ENCODE peak calls at places on chromosomes 4 and X, in four cellular contexts. One of them, this sample, is unnamed.

GRCh38 chr4:122531514-122531913 is 75.0 kb upstream of the IL2 start:
- DNase-seq in stimulated activated CD4-positive, alpha-beta T cell treated with anti-CD3 and anti-CD28 coated beads, TNF-alpha, amount 100 ng/mL, for 48 hours: no peak
- DNase-seq in effector memory CD4-positive, alpha-beta T cell: no peak
- DNase-seq in stimulated activated CD8-positive, alpha-beta memory T cell treated with anti-CD3 and anti-CD28 coated beads, Interleukin-7, amount 100 ng/mL, for 1 hour: no peak
- DNase-seq in this sample: no peak

GRCh38 chr4:17197070-17197469 is 298.6 kb upstream of the LDB2 start:
- DNase-seq in stimulated activated CD4-positive, alpha-beta T cell treated with anti-CD3 and anti-CD28 coated beads, TNF-alpha, amount 100 ng/mL, for 48 hours: no peak
- DNase-seq in effector memory CD4-positive, alpha-beta T cell: no peak
- DNase-seq in stimulated activated CD8-positive, alpha-beta memory T cell treated with anti-CD3 and anti-CD28 coated beads, Interleukin-7, amount 100 ng/mL, for 1 hour: no peak
- DNase-seq in this sample: no peak

GRCh38 chr4:89482926-89483595 is 175.5 kb upstream of the GPRIN3 start:
- DNase-seq in stimulated activated CD4-positive, alpha-beta T cell treated with anti-CD3 and anti-CD28 coated beads, TNF-alpha, amount 100 ng/mL, for 48 hours: no peak
- DNase-seq in effector memory CD4-positive, alpha-beta T cell: no peak
- DNase-seq in stimulated activated CD8-positive, alpha-beta memory T cell treated with anti-CD3 and anti-CD28 coated beads, Interleukin-7, amount 100 ng/mL, for 1 hour: no peak
- DNase-seq in this sample: no peak

GRCh38 chrX:119502727-119503483 is 34.7 kb downstream of the SLC25A5 start:
- DNase-seq in stimulated activated CD4-positive, alpha-beta T cell treated with anti-CD3 and anti-CD28 coated beads, TNF-alpha, amount 100 ng/mL, for 48 hours: no peak
- DNase-seq in effector memory CD4-positive, alpha-beta T cell: peak; percentile 7
- DNase-seq in stimulated activated CD8-positive, alpha-beta memory T cell treated with anti-CD3 and anti-CD28 coated beads, Interleukin-7, amount 100 ng/mL, for 1 hour: no peak
- DNase-seq in this sample: no peak

GRCh38 chr4:80309301-80310004 is 26.1 kb upstream of the CFAP299 start:
- DNase-seq in stimulated activated CD4-positive, alpha-beta T cell treated with anti-CD3 and anti-CD28 coated beads, TNF-alpha, amount 100 ng/mL, for 48 hours: no peak
- DNase-seq in effector memory CD4-positive, alpha-beta T cell: no peak
- DNase-seq in stimulated activated CD8-positive, alpha-beta memory T cell treated with anti-CD3 and anti-CD28 coated beads, Interleukin-7, amount 100 ng/mL, for 1 hour: no peak
- DNase-seq in this sample: no peak

GRCh38 chr4:36056128-36056527 is 188.2 kb downstream of the ARAP2 start:
- DNase-seq in stimulated activated CD4-positive, alpha-beta T cell treated with anti-CD3 and anti-CD28 coated beads, TNF-alpha, amount 100 ng/mL, for 48 hours: no peak
- DNase-seq in effector memory CD4-positive, alpha-beta T cell: no peak
- DNase-seq in stimulated activated CD8-positive, alpha-beta memory T cell treated with anti-CD3 and anti-CD28 coated beads, Interleukin-7, amount 100 ng/mL, for 1 hour: no peak
- DNase-seq in this sample: no peak

GRCh38 chrX:2767631-2768455 is 16.0 kb downstream of the XG start:
- DNase-seq in stimulated activated CD4-positive, alpha-beta T cell treated with anti-CD3 and anti-CD28 coated beads, TNF-alpha, amount 100 ng/mL, for 48 hours: no peak
- DNase-seq in effector memory CD4-positive, alpha-beta T cell: no peak
- DNase-seq in stimulated activated CD8-positive, alpha-beta memory T cell treated with anti-CD3 and anti-CD28 coated beads, Interleukin-7, amount 100 ng/mL, for 1 hour: no peak
- DNase-seq in this sample: no peak

GRCh38 chr4:48343531-48343930 is 2.2 kb downstream of the SLAIN2 start:
- DNase-seq in stimulated activated CD4-positive, alpha-beta T cell treated with anti-CD3 and anti-CD28 coated beads, TNF-alpha, amount 100 ng/mL, for 48 hours: no peak
- DNase-seq in effector memory CD4-positive, alpha-beta T cell: no peak
- DNase-seq in stimulated activated CD8-positive, alpha-beta memory T cell treated with anti-CD3 and anti-CD28 coated beads, Interleukin-7, amount 100 ng/mL, for 1 hour: no peak
- DNase-seq in this sample: no peak

GRCh38 chr4:85209161-85209560 is 242.7 kb upstream of the WDFY3 start:
- DNase-seq in stimulated activated CD4-positive, alpha-beta T cell treated with anti-CD3 and anti-CD28 coated beads, TNF-alpha, amount 100 ng/mL, for 48 hours: no peak
- DNase-seq in effector memory CD4-positive, alpha-beta T cell: no peak
- DNase-seq in stimulated activated CD8-positive, alpha-beta memory T cell treated with anti-CD3 and anti-CD28 coated beads, Interleukin-7, amount 100 ng/mL, for 1 hour: no peak
- DNase-seq in this sample: no peak

GRCh38 chr4:121822796-121823504 is 733 bp downstream of the CCNA2 start:
- DNase-seq in stimulated activated CD4-positive, alpha-beta T cell treated with anti-CD3 and anti-CD28 coated beads, TNF-alpha, amount 100 ng/mL, for 48 hours: peak; percentile 9
- DNase-seq in effector memory CD4-positive, alpha-beta T cell: peak; percentile 12
- DNase-seq in stimulated activated CD8-positive, alpha-beta memory T cell treated with anti-CD3 and anti-CD28 coated beads, Interleukin-7, amount 100 ng/mL, for 1 hour: no peak
- DNase-seq in this sample: no peak

GRCh38 chr4:32032136-32032672 is 1312.0 kb downstream of the PCDH7 start:
- DNase-seq in stimulated activated CD4-positive, alpha-beta T cell treated with anti-CD3 and anti-CD28 coated beads, TNF-alpha, amount 100 ng/mL, for 48 hours: no peak
- DNase-seq in effector memory CD4-positive, alpha-beta T cell: no peak
- DNase-seq in stimulated activated CD8-positive, alpha-beta memory T cell treated with anti-CD3 and anti-CD28 coated beads, Interleukin-7, amount 100 ng/mL, for 1 hour: no peak
- DNase-seq in this sample: no peak

GRCh38 chr4:100870940-100871772 is 353.3 kb upstream of the EMCN start:
- DNase-seq in stimulated activated CD4-positive, alpha-beta T cell treated with anti-CD3 and anti-CD28 coated beads, TNF-alpha, amount 100 ng/mL, for 48 hours: no peak
- DNase-seq in effector memory CD4-positive, alpha-beta T cell: no peak
- DNase-seq in stimulated activated CD8-positive, alpha-beta memory T cell treated with anti-CD3 and anti-CD28 coated beads, Interleukin-7, amount 100 ng/mL, for 1 hour: no peak
- DNase-seq in this sample: no peak

GRCh38 chr4:65951177-65951576 is 280.9 kb upstream of the EPHA5 start:
- DNase-seq in stimulated activated CD4-positive, alpha-beta T cell treated with anti-CD3 and anti-CD28 coated beads, TNF-alpha, amount 100 ng/mL, for 48 hours: no peak
- DNase-seq in effector memory CD4-positive, alpha-beta T cell: no peak
- DNase-seq in stimulated activated CD8-positive, alpha-beta memory T cell treated with anti-CD3 and anti-CD28 coated beads, Interleukin-7, amount 100 ng/mL, for 1 hour: no peak
- DNase-seq in this sample: no peak

GRCh38 chr4:100593933-100594332 is 76.1 kb upstream of the EMCN start:
- DNase-seq in stimulated activated CD4-positive, alpha-beta T cell treated with anti-CD3 and anti-CD28 coated beads, TNF-alpha, amount 100 ng/mL, for 48 hours: no peak
- DNase-seq in effector memory CD4-positive, alpha-beta T cell: no peak
- DNase-seq in stimulated activated CD8-positive, alpha-beta memory T cell treated with anti-CD3 and anti-CD28 coated beads, Interleukin-7, amount 100 ng/mL, for 1 hour: no peak
- DNase-seq in this sample: no peak

GRCh38 chr4:98245226-98245625 is 16.0 kb upstream of the RAP1GDS1 start:
- DNase-seq in stimulated activated CD4-positive, alpha-beta T cell treated with anti-CD3 and anti-CD28 coated beads, TNF-alpha, amount 100 ng/mL, for 48 hours: no peak
- DNase-seq in effector memory CD4-positive, alpha-beta T cell: no peak
- DNase-seq in stimulated activated CD8-positive, alpha-beta memory T cell treated with anti-CD3 and anti-CD28 coated beads, Interleukin-7, amount 100 ng/mL, for 1 hour: no peak
- DNase-seq in this sample: no peak

GRCh38 chr4:155807021-155807420 is 48.2 kb downstream of the GUCY1B1 start:
- DNase-seq in stimulated activated CD4-positive, alpha-beta T cell treated with anti-CD3 and anti-CD28 coated beads, TNF-alpha, amount 100 ng/mL, for 48 hours: no peak
- DNase-seq in effector memory CD4-positive, alpha-beta T cell: no peak
- DNase-seq in stimulated activated CD8-positive, alpha-beta memory T cell treated with anti-CD3 and anti-CD28 coated beads, Interleukin-7, amount 100 ng/mL, for 1 hour: no peak
- DNase-seq in this sample: no peak

GRCh38 chr4:40193578-40193977 is 3.3 kb upstream of the RHOH start:
- DNase-seq in stimulated activated CD4-positive, alpha-beta T cell treated with anti-CD3 and anti-CD28 coated beads, TNF-alpha, amount 100 ng/mL, for 48 hours: no peak
- DNase-seq in effector memory CD4-positive, alpha-beta T cell: no peak
- DNase-seq in stimulated activated CD8-positive, alpha-beta memory T cell treated with anti-CD3 and anti-CD28 coated beads, Interleukin-7, amount 100 ng/mL, for 1 hour: no peak
- DNase-seq in this sample: no peak

GRCh38 chr4:26863512-26863911 is 2.9 kb downstream of the STIM2 start:
- DNase-seq in stimulated activated CD4-positive, alpha-beta T cell treated with anti-CD3 and anti-CD28 coated beads, TNF-alpha, amount 100 ng/mL, for 48 hours: no peak
- DNase-seq in effector memory CD4-positive, alpha-beta T cell: no peak
- DNase-seq in stimulated activated CD8-positive, alpha-beta memory T cell treated with anti-CD3 and anti-CD28 coated beads, Interleukin-7, amount 100 ng/mL, for 1 hour: no peak
- DNase-seq in this sample: no peak

GRCh38 chr4:24105183-24106039 is 215.6 kb upstream of the PPARGC1A start:
- DNase-seq in stimulated activated CD4-positive, alpha-beta T cell treated with anti-CD3 and anti-CD28 coated beads, TNF-alpha, amount 100 ng/mL, for 48 hours: no peak
- DNase-seq in effector memory CD4-positive, alpha-beta T cell: no peak
- DNase-seq in stimulated activated CD8-positive, alpha-beta memory T cell treated with anti-CD3 and anti-CD28 coated beads, Interleukin-7, amount 100 ng/mL, for 1 hour: no peak
- DNase-seq in this sample: no peak

GRCh38 chrX:68683580-68683979 is 36.1 kb downstream of the STARD8 start:
- DNase-seq in stimulated activated CD4-positive, alpha-beta T cell treated with anti-CD3 and anti-CD28 coated beads, TNF-alpha, amount 100 ng/mL, for 48 hours: no peak
- DNase-seq in effector memory CD4-positive, alpha-beta T cell: no peak
- DNase-seq in stimulated activated CD8-positive, alpha-beta memory T cell treated with anti-CD3 and anti-CD28 coated beads, Interleukin-7, amount 100 ng/mL, for 1 hour: no peak
- DNase-seq in this sample: no peak

GRCh38 chrX:39894626-39895025 is 203.1 kb downstream of the BCOR start:
- DNase-seq in stimulated activated CD4-positive, alpha-beta T cell treated with anti-CD3 and anti-CD28 coated beads, TNF-alpha, amount 100 ng/mL, for 48 hours: no peak
- DNase-seq in effector memory CD4-positive, alpha-beta T cell: no peak
- DNase-seq in stimulated activated CD8-positive, alpha-beta memory T cell treated with anti-CD3 and anti-CD28 coated beads, Interleukin-7, amount 100 ng/mL, for 1 hour: no peak
- DNase-seq in this sample: no peak

GRCh38 chrX:155956649-155957048 is 40.8 kb upstream of the IL9R start:
- DNase-seq in stimulated activated CD4-positive, alpha-beta T cell treated with anti-CD3 and anti-CD28 coated beads, TNF-alpha, amount 100 ng/mL, for 48 hours: no peak
- DNase-seq in effector memory CD4-positive, alpha-beta T cell: no peak
- DNase-seq in stimulated activated CD8-positive, alpha-beta memory T cell treated with anti-CD3 and anti-CD28 coated beads, Interleukin-7, amount 100 ng/mL, for 1 hour: no peak
- DNase-seq in this sample: no peak

GRCh38 chr4:5932021-5932553 is 39.2 kb upstream of the CRMP1 start:
- DNase-seq in stimulated activated CD4-positive, alpha-beta T cell treated with anti-CD3 and anti-CD28 coated beads, TNF-alpha, amount 100 ng/mL, for 48 hours: no peak
- DNase-seq in effector memory CD4-positive, alpha-beta T cell: no peak
- DNase-seq in stimulated activated CD8-positive, alpha-beta memory T cell treated with anti-CD3 and anti-CD28 coated beads, Interleukin-7, amount 100 ng/mL, for 1 hour: no peak
- DNase-seq in this sample: no peak

GRCh38 chr4:126448093-126448820 is 1133.5 kb downstream of the FAT4 start:
- DNase-seq in stimulated activated CD4-positive, alpha-beta T cell treated with anti-CD3 and anti-CD28 coated beads, TNF-alpha, amount 100 ng/mL, for 48 hours: no peak
- DNase-seq in effector memory CD4-positive, alpha-beta T cell: no peak
- DNase-seq in stimulated activated CD8-positive, alpha-beta memory T cell treated with anti-CD3 and anti-CD28 coated beads, Interleukin-7, amount 100 ng/mL, for 1 hour: no peak
- DNase-seq in this sample: no peak